ENCODE peak calls at places on chromosomes 11 and 22, in four cellular contexts. One of them, this sample, is unnamed.

GRCh38 chr11:119729581-119730346 is 764 bp upstream of the NECTIN1 start:
- DNase-seq in renal cortical epithelial cell: peak
- DNase-seq in stimulated activated CD4-positive, alpha-beta T cell treated with anti-CD3 and anti-CD28 coated beads, Interleukin-15, amount 100 ng/mL, for 24 hours: peak
- DNase-seq in activated CD4-positive, alpha-beta memory T cell treated with anti-CD3 and anti-CD28 coated beads, Interleukin-2, amount 10 ng/mL, durations not matched to agents 7 days and 5 days: no peak
- DNase-seq in this sample: peak

GRCh38 chr11:100851584-100852152 is 164.6 kb downstream of the ARHGAP42 start:
- DNase-seq in renal cortical epithelial cell: no peak
- DNase-seq in stimulated activated CD4-positive, alpha-beta T cell treated with anti-CD3 and anti-CD28 coated beads, Interleukin-15, amount 100 ng/mL, for 24 hours: no peak
- DNase-seq in activated CD4-positive, alpha-beta memory T cell treated with anti-CD3 and anti-CD28 coated beads, Interleukin-2, amount 10 ng/mL, durations not matched to agents 7 days and 5 days: no peak
- DNase-seq in this sample: no peak

GRCh38 chr11:13038366-13038765 is 29.2 kb downstream of the RASSF10 start:
- DNase-seq in renal cortical epithelial cell: peak
- DNase-seq in stimulated activated CD4-positive, alpha-beta T cell treated with anti-CD3 and anti-CD28 coated beads, Interleukin-15, amount 100 ng/mL, for 24 hours: no peak
- DNase-seq in activated CD4-positive, alpha-beta memory T cell treated with anti-CD3 and anti-CD28 coated beads, Interleukin-2, amount 10 ng/mL, durations not matched to agents 7 days and 5 days: no peak
- DNase-seq in this sample: no peak

GRCh38 chr22:49212466-49212865 is 615.2 kb downstream of the BRD1 start:
- DNase-seq in renal cortical epithelial cell: no peak
- DNase-seq in stimulated activated CD4-positive, alpha-beta T cell treated with anti-CD3 and anti-CD28 coated beads, Interleukin-15, amount 100 ng/mL, for 24 hours: no peak
- DNase-seq in activated CD4-positive, alpha-beta memory T cell treated with anti-CD3 and anti-CD28 coated beads, Interleukin-2, amount 10 ng/mL, durations not matched to agents 7 days and 5 days: no peak
- DNase-seq in this sample: no peak

GRCh38 chr11:44814881-44815592 is 88.3 kb downstream of the TSPAN18 start:
- DNase-seq in renal cortical epithelial cell: peak
- DNase-seq in stimulated activated CD4-positive, alpha-beta T cell treated with anti-CD3 and anti-CD28 coated beads, Interleukin-15, amount 100 ng/mL, for 24 hours: no peak
- DNase-seq in activated CD4-positive, alpha-beta memory T cell treated with anti-CD3 and anti-CD28 coated beads, Interleukin-2, amount 10 ng/mL, durations not matched to agents 7 days and 5 days: no peak
- DNase-seq in this sample: peak

GRCh38 chr22:36860017-36860416 is 789 bp upstream of the NCF4 start:
- DNase-seq in renal cortical epithelial cell: no peak
- DNase-seq in stimulated activated CD4-positive, alpha-beta T cell treated with anti-CD3 and anti-CD28 coated beads, Interleukin-15, amount 100 ng/mL, for 24 hours: no peak
- DNase-seq in activated CD4-positive, alpha-beta memory T cell treated with anti-CD3 and anti-CD28 coated beads, Interleukin-2, amount 10 ng/mL, durations not matched to agents 7 days and 5 days: no peak
- DNase-seq in this sample: no peak

GRCh38 chr11:9840460-9841004 is 176.7 kb downstream of the SWAP70 start:
- DNase-seq in renal cortical epithelial cell: no peak
- DNase-seq in stimulated activated CD4-positive, alpha-beta T cell treated with anti-CD3 and anti-CD28 coated beads, Interleukin-15, amount 100 ng/mL, for 24 hours: no peak
- DNase-seq in activated CD4-positive, alpha-beta memory T cell treated with anti-CD3 and anti-CD28 coated beads, Interleukin-2, amount 10 ng/mL, durations not matched to agents 7 days and 5 days: no peak
- DNase-seq in this sample: peak

GRCh38 chr11:15944460-15944859 is 411.9 kb downstream of the SOX6 start:
- DNase-seq in renal cortical epithelial cell: peak
- DNase-seq in stimulated activated CD4-positive, alpha-beta T cell treated with anti-CD3 and anti-CD28 coated beads, Interleukin-15, amount 100 ng/mL, for 24 hours: no peak
- DNase-seq in activated CD4-positive, alpha-beta memory T cell treated with anti-CD3 and anti-CD28 coated beads, Interleukin-2, amount 10 ng/mL, durations not matched to agents 7 days and 5 days: no peak
- DNase-seq in this sample: no peak

GRCh38 chr11:789951-790350 is at the start of gene CEND1:
- DNase-seq in renal cortical epithelial cell: no peak
- DNase-seq in stimulated activated CD4-positive, alpha-beta T cell treated with anti-CD3 and anti-CD28 coated beads, Interleukin-15, amount 100 ng/mL, for 24 hours: peak
- DNase-seq in activated CD4-positive, alpha-beta memory T cell treated with anti-CD3 and anti-CD28 coated beads, Interleukin-2, amount 10 ng/mL, durations not matched to agents 7 days and 5 days: peak
- DNase-seq in this sample: peak

GRCh38 chr11:18172686-18173085 is at the start of gene MRGPRX4:
- DNase-seq in renal cortical epithelial cell: no peak
- DNase-seq in stimulated activated CD4-positive, alpha-beta T cell treated with anti-CD3 and anti-CD28 coated beads, Interleukin-15, amount 100 ng/mL, for 24 hours: no peak
- DNase-seq in activated CD4-positive, alpha-beta memory T cell treated with anti-CD3 and anti-CD28 coated beads, Interleukin-2, amount 10 ng/mL, durations not matched to agents 7 days and 5 days: no peak
- DNase-seq in this sample: peak

GRCh38 chr11:19715373-19715772 is 2.7 kb downstream of the NAV2 start:
- DNase-seq in renal cortical epithelial cell: peak
- DNase-seq in stimulated activated CD4-positive, alpha-beta T cell treated with anti-CD3 and anti-CD28 coated beads, Interleukin-15, amount 100 ng/mL, for 24 hours: no peak
- DNase-seq in activated CD4-positive, alpha-beta memory T cell treated with anti-CD3 and anti-CD28 coated beads, Interleukin-2, amount 10 ng/mL, durations not matched to agents 7 days and 5 days: no peak
- DNase-seq in this sample: peak

GRCh38 chr22:11605468-11605981 is 3922.5 kb upstream of the OR11H1 start:
- DNase-seq in renal cortical epithelial cell: no peak
- DNase-seq in stimulated activated CD4-positive, alpha-beta T cell treated with anti-CD3 and anti-CD28 coated beads, Interleukin-15, amount 100 ng/mL, for 24 hours: no peak
- DNase-seq in activated CD4-positive, alpha-beta memory T cell treated with anti-CD3 and anti-CD28 coated beads, Interleukin-2, amount 10 ng/mL, durations not matched to agents 7 days and 5 days: no peak
- DNase-seq in this sample: no peak

GRCh38 chr22:37752189-37753061 is 55.3 kb upstream of the GCAT start:
- DNase-seq in renal cortical epithelial cell: peak
- DNase-seq in stimulated activated CD4-positive, alpha-beta T cell treated with anti-CD3 and anti-CD28 coated beads, Interleukin-15, amount 100 ng/mL, for 24 hours: no peak
- DNase-seq in activated CD4-positive, alpha-beta memory T cell treated with anti-CD3 and anti-CD28 coated beads, Interleukin-2, amount 10 ng/mL, durations not matched to agents 7 days and 5 days: no peak
- DNase-seq in this sample: peak

This sample was measured in kidney tubule cell.